ENCODE peak calls at places on chromosomes 7 and 10, in eight cellular contexts. One of them, this sample, is unnamed.

GRCh38 chr7:155387066-155387620 is 70.8 kb upstream of the EN2 start:
- DNase-seq in posterior cingulate gyrus: peak; percentile 81
- DNase-seq in EL: no peak
- DNase-seq in stimulated activated naive B cell treated with anti-CD40 and anti-IgM and Interleukin-4, amounts not matched to agents 10 μg/mL and 1 μg/mL and 100 μg/mL, for 72 hours: no peak
- DNase-seq in NCI-H345: no peak
- DNase-seq in nephron progenitor cell: no peak
- DNase-seq in activated T-helper 1 cell treated with anti-CD3 and anti-CD28 coated beads, Interleukin-12 subunit alpha, Interleukin-12 subunit beta, Interleukin-2, Interleukin-4 antibody, amounts not matched to agents 30 ng/mL and 10 ng/mL and 1 ng/mL, durations not matched to agents 14 hours and 24 hours and 36 hours: no peak
- DNase-seq in T-helper 2 cell: no peak
- DNase-seq in this sample: no peak

GRCh38 chr7:104267701-104268368 is 60.0 kb upstream of the ORC5 start:
- DNase-seq in posterior cingulate gyrus: no peak
- DNase-seq in EL: peak; percentile 13
- DNase-seq in stimulated activated naive B cell treated with anti-CD40 and anti-IgM and Interleukin-4, amounts not matched to agents 10 μg/mL and 1 μg/mL and 100 μg/mL, for 72 hours: no peak
- DNase-seq in NCI-H345: peak; percentile 10
- DNase-seq in nephron progenitor cell: no peak
- DNase-seq in activated T-helper 1 cell treated with anti-CD3 and anti-CD28 coated beads, Interleukin-12 subunit alpha, Interleukin-12 subunit beta, Interleukin-2, Interleukin-4 antibody, amounts not matched to agents 30 ng/mL and 10 ng/mL and 1 ng/mL, durations not matched to agents 14 hours and 24 hours and 36 hours: no peak
- DNase-seq in T-helper 2 cell: no peak
- DNase-seq in this sample: no peak

GRCh38 chr7:80991654-80992053 is 72.8 kb upstream of the SEMA3C start:
- DNase-seq in posterior cingulate gyrus: peak; percentile 49
- DNase-seq in EL: no peak
- DNase-seq in stimulated activated naive B cell treated with anti-CD40 and anti-IgM and Interleukin-4, amounts not matched to agents 10 μg/mL and 1 μg/mL and 100 μg/mL, for 72 hours: no peak
- DNase-seq in NCI-H345: no peak
- DNase-seq in nephron progenitor cell: no peak
- DNase-seq in activated T-helper 1 cell treated with anti-CD3 and anti-CD28 coated beads, Interleukin-12 subunit alpha, Interleukin-12 subunit beta, Interleukin-2, Interleukin-4 antibody, amounts not matched to agents 30 ng/mL and 10 ng/mL and 1 ng/mL, durations not matched to agents 14 hours and 24 hours and 36 hours: no peak
- DNase-seq in T-helper 2 cell: no peak
- DNase-seq in this sample: no peak

GRCh38 chr10:111835562-111835961 is 348.0 kb downstream of the GPAM start:
- DNase-seq in posterior cingulate gyrus: no peak
- DNase-seq in EL: peak; percentile 1
- DNase-seq in stimulated activated naive B cell treated with anti-CD40 and anti-IgM and Interleukin-4, amounts not matched to agents 10 μg/mL and 1 μg/mL and 100 μg/mL, for 72 hours: no peak
- DNase-seq in NCI-H345: no peak
- DNase-seq in nephron progenitor cell: no peak
- DNase-seq in activated T-helper 1 cell treated with anti-CD3 and anti-CD28 coated beads, Interleukin-12 subunit alpha, Interleukin-12 subunit beta, Interleukin-2, Interleukin-4 antibody, amounts not matched to agents 30 ng/mL and 10 ng/mL and 1 ng/mL, durations not matched to agents 14 hours and 24 hours and 36 hours: no peak
- DNase-seq in T-helper 2 cell: no peak
- DNase-seq in this sample: no peak

GRCh38 chr10:124225468-124226270 is 132.3 kb upstream of the CHST15 start:
- DNase-seq in posterior cingulate gyrus: peak; percentile 43
- DNase-seq in EL: no peak
- DNase-seq in stimulated activated naive B cell treated with anti-CD40 and anti-IgM and Interleukin-4, amounts not matched to agents 10 μg/mL and 1 μg/mL and 100 μg/mL, for 72 hours: peak; percentile 48
- DNase-seq in NCI-H345: no peak
- DNase-seq in nephron progenitor cell: no peak
- DNase-seq in activated T-helper 1 cell treated with anti-CD3 and anti-CD28 coated beads, Interleukin-12 subunit alpha, Interleukin-12 subunit beta, Interleukin-2, Interleukin-4 antibody, amounts not matched to agents 30 ng/mL and 10 ng/mL and 1 ng/mL, durations not matched to agents 14 hours and 24 hours and 36 hours: peak; percentile 21
- DNase-seq in T-helper 2 cell: peak; percentile 31
- DNase-seq in this sample: no peak

GRCh38 chr10:133285217-133285616 is 8.5 kb upstream of the ADAM8 start:
- DNase-seq in posterior cingulate gyrus: no peak
- DNase-seq in EL: no peak
- DNase-seq in stimulated activated naive B cell treated with anti-CD40 and anti-IgM and Interleukin-4, amounts not matched to agents 10 μg/mL and 1 μg/mL and 100 μg/mL, for 72 hours: no peak
- DNase-seq in NCI-H345: no peak
- DNase-seq in nephron progenitor cell: no peak
- DNase-seq in activated T-helper 1 cell treated with anti-CD3 and anti-CD28 coated beads, Interleukin-12 subunit alpha, Interleukin-12 subunit beta, Interleukin-2, Interleukin-4 antibody, amounts not matched to agents 30 ng/mL and 10 ng/mL and 1 ng/mL, durations not matched to agents 14 hours and 24 hours and 36 hours: no peak
- DNase-seq in T-helper 2 cell: no peak
- DNase-seq in this sample: no peak

GRCh38 chr10:77602231-77602912 is 35.2 kb downstream of the KCNMA1 start:
- DNase-seq in posterior cingulate gyrus: peak; percentile 72
- DNase-seq in EL: peak; percentile 64
- DNase-seq in stimulated activated naive B cell treated with anti-CD40 and anti-IgM and Interleukin-4, amounts not matched to agents 10 μg/mL and 1 μg/mL and 100 μg/mL, for 72 hours: no peak
- DNase-seq in NCI-H345: no peak
- DNase-seq in nephron progenitor cell: no peak
- DNase-seq in activated T-helper 1 cell treated with anti-CD3 and anti-CD28 coated beads, Interleukin-12 subunit alpha, Interleukin-12 subunit beta, Interleukin-2, Interleukin-4 antibody, amounts not matched to agents 30 ng/mL and 10 ng/mL and 1 ng/mL, durations not matched to agents 14 hours and 24 hours and 36 hours: no peak
- DNase-seq in T-helper 2 cell: no peak
- DNase-seq in this sample: no peak

GRCh38 chr10:44310762-44311562 is 73.9 kb downstream of the CXCL12 start:
- DNase-seq in posterior cingulate gyrus: peak; percentile 98
- DNase-seq in EL: peak; percentile 82
- DNase-seq in stimulated activated naive B cell treated with anti-CD40 and anti-IgM and Interleukin-4, amounts not matched to agents 10 μg/mL and 1 μg/mL and 100 μg/mL, for 72 hours: peak; percentile 35
- DNase-seq in NCI-H345: no peak
- DNase-seq in nephron progenitor cell: peak; percentile 92
- DNase-seq in activated T-helper 1 cell treated with anti-CD3 and anti-CD28 coated beads, Interleukin-12 subunit alpha, Interleukin-12 subunit beta, Interleukin-2, Interleukin-4 antibody, amounts not matched to agents 30 ng/mL and 10 ng/mL and 1 ng/mL, durations not matched to agents 14 hours and 24 hours and 36 hours: peak; percentile 48
- DNase-seq in T-helper 2 cell: peak; percentile 73
- DNase-seq in this sample: peak; percentile 21

GRCh38 chr10:52777414-52777813 is 4.8 kb upstream of the MBL2 start:
- DNase-seq in posterior cingulate gyrus: no peak
- DNase-seq in EL: no peak
- DNase-seq in stimulated activated naive B cell treated with anti-CD40 and anti-IgM and Interleukin-4, amounts not matched to agents 10 μg/mL and 1 μg/mL and 100 μg/mL, for 72 hours: no peak
- DNase-seq in NCI-H345: no peak
- DNase-seq in nephron progenitor cell: no peak
- DNase-seq in activated T-helper 1 cell treated with anti-CD3 and anti-CD28 coated beads, Interleukin-12 subunit alpha, Interleukin-12 subunit beta, Interleukin-2, Interleukin-4 antibody, amounts not matched to agents 30 ng/mL and 10 ng/mL and 1 ng/mL, durations not matched to agents 14 hours and 24 hours and 36 hours: no peak
- DNase-seq in T-helper 2 cell: no peak
- DNase-seq in this sample: no peak

GRCh38 chr7:136874393-136875032 is 6.1 kb downstream of the CHRM2 start:
- DNase-seq in posterior cingulate gyrus: no peak
- DNase-seq in EL: peak; percentile 17
- DNase-seq in stimulated activated naive B cell treated with anti-CD40 and anti-IgM and Interleukin-4, amounts not matched to agents 10 μg/mL and 1 μg/mL and 100 μg/mL, for 72 hours: no peak
- DNase-seq in NCI-H345: no peak
- DNase-seq in nephron progenitor cell: no peak
- DNase-seq in activated T-helper 1 cell treated with anti-CD3 and anti-CD28 coated beads, Interleukin-12 subunit alpha, Interleukin-12 subunit beta, Interleukin-2, Interleukin-4 antibody, amounts not matched to agents 30 ng/mL and 10 ng/mL and 1 ng/mL, durations not matched to agents 14 hours and 24 hours and 36 hours: no peak
- DNase-seq in T-helper 2 cell: no peak
- DNase-seq in this sample: no peak

GRCh38 chr7:133077394-133077793 is 4.5 kb downstream of the CHCHD3 start:
- DNase-seq in posterior cingulate gyrus: no peak
- DNase-seq in EL: no peak
- DNase-seq in stimulated activated naive B cell treated with anti-CD40 and anti-IgM and Interleukin-4, amounts not matched to agents 10 μg/mL and 1 μg/mL and 100 μg/mL, for 72 hours: no peak
- DNase-seq in NCI-H345: no peak
- DNase-seq in nephron progenitor cell: no peak
- DNase-seq in activated T-helper 1 cell treated with anti-CD3 and anti-CD28 coated beads, Interleukin-12 subunit alpha, Interleukin-12 subunit beta, Interleukin-2, Interleukin-4 antibody, amounts not matched to agents 30 ng/mL and 10 ng/mL and 1 ng/mL, durations not matched to agents 14 hours and 24 hours and 36 hours: no peak
- DNase-seq in T-helper 2 cell: no peak
- DNase-seq in this sample: no peak

This sample was measured in KG1.